ENCODE peak calls at places on chromosomes 16 and 17, in seven cellular contexts. N is BE2C, F is BJ, H is GM13977, X is nephron progenitor cell, G is fibroblast of pulmonary artery, Q is tibial artery. K is an unnamed sample.

GRCh38 chr16:47504599-47504998 is 43.5 kb downstream of the PHKB start:
- DNase-seq in G (peak; percentile 7), N (no peak), H (no peak), Q (no peak), F (no peak), X (no peak), K (no peak)

GRCh38 chr16:52271088-52271487 is 275.9 kb downstream of the TOX3 start:
- DNase-seq in G (no peak), H (no peak), N (no peak), Q (no peak), X (no peak), F (no peak), K (no peak)

GRCh38 chr17:16417896-16418683 is 2.7 kb downstream of the TRPV2 start:
- DNase-seq in Q (no peak), G (no peak), H (no peak), F (no peak), N (peak; percentile 39), X (no peak), K (no peak)

GRCh38 chr17:38458521-38458920 is 30.3 kb downstream of the ARHGAP23 start:
- DNase-seq in N (no peak), G (no peak), X (no peak), Q (no peak), F (no peak), H (peak; percentile 11), K (no peak)

GRCh38 chr17:57557793-57558681 is 187.1 kb downstream of the CCDC182 start:
- DNase-seq in X (no peak), H (no peak), N (no peak), F (no peak), Q (no peak), G (peak; percentile 76), K (no peak)

GRCh38 chr16:2779978-2780898 is 3.2 kb upstream of the ELOB start:
- DNase-seq in H (no peak), X (no peak), G (no peak), N (no peak), Q (no peak), F (no peak), K (no peak)

GRCh38 chr17:48545022-48545376 is at the start of gene HOXB2:
- DNase-seq in Q (peak; percentile 39), H (no peak), G (peak; percentile 66), N (no peak), X (peak; percentile 52), F (no peak), K (no peak)

GRCh38 chr16:2515180-2515803 is 1.5 kb downstream of the ATP6V0C start:
- DNase-seq in Q (no peak), H (no peak), N (no peak), G (no peak), F (no peak), X (no peak), K (no peak)

GRCh38 chr16:12573300-12573699 is 230.4 kb downstream of the CPPED1 start:
- DNase-seq in F (no peak), N (no peak), H (no peak), G (no peak), X (no peak), Q (no peak), K (peak; percentile 77)

GRCh38 chr16:47928008-47928407 is 227.8 kb downstream of the ABCC12 start:
- DNase-seq in G (peak; percentile 4), F (no peak), N (peak; percentile 32), H (no peak), Q (no peak), X (no peak), K (peak; percentile 17)

GRCh38 chr16:66359811-66360608 is 6.5 kb upstream of the CDH5 start:
- DNase-seq in G (peak; percentile 82), H (no peak), Q (no peak), F (no peak), X (no peak), N (peak; percentile 37), K (no peak)

GRCh38 chr17:2904135-2904534 is 107.9 kb downstream of the RAP1GAP2 start:
- DNase-seq in H (no peak), F (peak; percentile 19), Q (no peak), G (peak; percentile 28), N (peak; percentile 83), X (peak; percentile 24), K (no peak)

GRCh38 chr16:48971571-48972071 is 310.0 kb downstream of the CBLN1 start:
- DNase-seq in X (no peak), Q (no peak), G (no peak), N (no peak), H (no peak), F (no peak), K (no peak)

GRCh38 chr17:31416503-31416923 is 25.0 kb downstream of the RAB11FIP4 start:
- DNase-seq in Q (no peak), N (no peak), H (no peak), F (no peak), G (no peak), X (peak; percentile 38), K (no peak)

GRCh38 chr16:49593423-49594040 is 219.9 kb downstream of the C16orf78 start:
- DNase-seq in Q (no peak), H (no peak), F (no peak), X (no peak), G (no peak), N (no peak), K (peak; percentile 38)

GRCh38 chr17:42407289-42407836 is 15.7 kb downstream of the CAVIN1 start:
- DNase-seq in G (peak; percentile 84), N (peak; percentile 67), F (no peak), Q (peak; percentile 89), X (peak; percentile 38), H (peak; percentile 82), K (peak; percentile 76)

GRCh38 chr16:9446471-9447194 is 355.2 kb downstream of the HAPSTR1 start:
- DNase-seq in H (no peak), X (no peak), Q (no peak), N (no peak), G (no peak), F (no peak), K (no peak)

GRCh38 chr17:82358467-82359350 is at the start of gene TEX19:
- DNase-seq in X (no peak), H (no peak), G (no peak), F (no peak), N (peak; percentile 53), Q (no peak), K (peak; percentile 55)

GRCh38 chr17:81519284-81520020 is 6.9 kb upstream of the ACTG1 start:
- DNase-seq in N (no peak), H (peak; percentile 84), X (peak; percentile 56), Q (no peak), G (no peak), F (no peak), K (peak; percentile 81)

GRCh38 chr16:88768041-88768876 is 16.8 kb downstream of the PIEZO1 start:
- DNase-seq in N (peak; percentile 53), H (no peak), G (peak; percentile 75), Q (peak; percentile 48), X (no peak), F (no peak), K (no peak)

GRCh38 chr16:15493416-15494181 is 59.2 kb downstream of the BMERB1 start:
- DNase-seq in G (peak; percentile 38), N (no peak), F (peak; percentile 89), Q (no peak), H (no peak), X (no peak), K (no peak)

GRCh38 chr17:45848868-45849535 is 4.3 kb downstream of the SPPL2C start:
- DNase-seq in H (no peak), F (no peak), X (no peak), Q (no peak), N (no peak), G (no peak), K (no peak)
- TF ChIP-seq CTCF in H (no peak), F (no peak), X (no peak), Q (no peak), N (no peak), G (no peak), K (no peak)

GRCh38 chr17:79109584-79109983 is 35.0 kb downstream of the ENGASE start:
- DNase-seq in X (no peak), H (no peak), F (no peak), Q (no peak), G (no peak), N (no peak), K (no peak)
- TF ChIP-seq CTCF in X (no peak), H (no peak), F (peak; percentile 19), Q (no peak), G (no peak), N (peak; percentile 62), K (peak; percentile 4)

DNA sequence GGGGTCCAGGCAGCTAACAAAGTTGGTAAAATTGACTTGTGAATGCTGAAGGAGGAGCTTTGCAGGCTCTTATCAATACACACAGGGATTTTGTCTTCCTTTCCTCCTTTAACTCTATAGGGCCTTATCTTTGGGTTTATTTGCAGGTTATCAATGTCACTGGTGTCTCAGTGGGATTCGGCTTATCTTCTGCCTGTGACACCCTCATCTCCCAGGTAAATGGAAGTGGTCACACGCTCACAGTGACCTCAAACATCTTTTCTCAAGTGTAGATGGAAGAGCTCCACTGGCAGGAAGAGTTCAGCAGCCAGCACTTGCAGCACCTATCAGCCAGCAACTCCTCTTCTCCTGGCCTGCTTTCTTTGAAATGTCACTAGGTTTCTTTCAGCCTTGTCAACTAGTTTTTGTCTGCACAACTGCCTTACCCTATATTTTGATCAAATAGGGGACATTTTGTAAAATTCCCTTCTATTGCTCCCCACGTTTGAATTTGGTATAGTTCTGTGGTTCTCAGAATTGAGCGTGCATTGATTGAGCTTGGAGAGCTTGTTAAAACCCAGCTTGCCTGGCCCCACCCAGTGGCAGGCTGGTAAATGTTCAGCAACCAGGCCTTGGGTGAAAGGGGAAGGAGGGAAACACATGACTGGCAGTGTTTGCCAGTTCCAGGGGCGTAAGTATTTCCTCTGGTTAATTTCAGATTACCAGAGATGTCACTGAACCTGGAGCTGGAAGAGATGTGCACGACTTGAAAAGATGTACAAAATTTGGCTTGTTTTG is 12.8 kb downstream of the SLC47A1 start:
- DNase-seq in Q (peak; percentile 72), N (no peak), F (no peak), X (no peak), G (no peak), H (no peak), K (no peak)
- TF ChIP-seq CTCF in Q (peak; percentile 38), N (no peak), F (no peak), X (no peak), G (peak; percentile 2), H (no peak), K (no peak)

GRCh38 chr16:11101695-11102522 is 154.1 kb downstream of the SOCS1 start:
- DNase-seq in Q (no peak), X (no peak), N (no peak), F (no peak), H (no peak), G (peak; percentile 90), K (no peak)
- TF ChIP-seq CTCF in Q (no peak), X (no peak), N (peak; percentile 21), F (no peak), H (no peak), G (peak; percentile 42), K (no peak)

GRCh38 chr17:51487947-51488346 is 227.6 kb downstream of the UTP18 start:
- DNase-seq in H (no peak), F (no peak), G (no peak), N (peak; percentile 31), Q (no peak), X (peak; percentile 16), K (peak; percentile 18)
- TF ChIP-seq CTCF in H (peak; percentile 26), F (no peak), G (peak; percentile 3), N (peak; percentile 68), Q (no peak), X (peak; percentile 37), K (peak; percentile 26)

GRCh38 chr17:61579961-61580360 is 11.1 kb downstream of the NACA2 start:
- DNase-seq in F (no peak), N (peak; percentile 65), Q (no peak), G (no peak), H (no peak), X (peak; percentile 7), K (no peak)
- TF ChIP-seq CTCF in F (peak; percentile 49), N (peak; percentile 63), Q (no peak), G (no peak), H (no peak), X (no peak), K (no peak)

K was measured in GM12865.